ENCODE peak calls at places on chromosomes 2 and 18, in six cellular contexts. I is GM12878, Y is HepG2, Z is GM12892, X is H1, G is K562. L is an unnamed sample.

GRCh38 chr2:215878476-215879063 is 134.8 kb downstream of the MREG start:
- DNase-seq in I (no peak), Y (no peak), Z (no peak), X (no peak), G (no peak), L (no peak)

GRCh38 chr2:47037678-47038077 is 117.4 kb downstream of the STPG4 start:
- DNase-seq in I (no peak), Y (peak), Z (no peak), X (no peak), G (no peak), L (no peak)

GRCh38 chr2:203887680-203888079 is 20.1 kb downstream of the CTLA4 start:
- DNase-seq in I (no peak), Y (no peak), Z (no peak), X (no peak), G (no peak), L (no peak)

GRCh38 chr2:67883316-67884080 is 179.3 kb downstream of the C1D start:
- DNase-seq in I (no peak), Y (no peak), Z (no peak), X (no peak), G (no peak), L (no peak)

GRCh38 chr2:30871980-30872789 is 64.9 kb upstream of the CAPN13 start:
- DNase-seq in I (no peak), Y (no peak), Z (no peak), X (no peak), G (no peak), L (no peak)

GRCh38 chr2:222372993-222373392 is 51.4 kb upstream of the SGPP2 start:
- DNase-seq in I (no peak), Y (no peak), Z (no peak), X (no peak), G (no peak), L (no peak)

GRCh38 chr18:54607213-54607934 is 16.3 kb downstream of the DYNAP start:
- DNase-seq in I (no peak), Y (peak), Z (no peak), X (peak), G (no peak), L (no peak)

GRCh38 chr2:200302940-200303727 is 3.4 kb upstream of the SPATS2L start:
- DNase-seq in I (no peak), Y (peak), Z (no peak), X (no peak), G (no peak), L (no peak)

GRCh38 chr2:128732976-128733431 is 414.3 kb upstream of the HS6ST1 start:
- DNase-seq in I (no peak), Y (no peak), Z (no peak), X (no peak), G (no peak), L (no peak)

GRCh38 chr18:60232541-60232940 is 140.0 kb downstream of the MC4R start:
- DNase-seq in I (no peak), Y (no peak), Z (no peak), X (no peak), G (no peak), L (no peak)

GRCh38 chr2:158936978-158937377 is 31.5 kb upstream of the TANC1 start:
- DNase-seq in I (no peak), Y (no peak), Z (no peak), X (no peak), G (no peak), L (no peak)

GRCh38 chr2:150271952-150272351 is 215.5 kb downstream of the RND3 start:
- DNase-seq in I (no peak), Y (no peak), Z (no peak), X (no peak), G (no peak), L (no peak)

GRCh38 chr2:141482697-141483096 is 648.1 kb downstream of the LRP1B start:
- DNase-seq in I (no peak), Y (no peak), Z (no peak), X (no peak), G (no peak), L (no peak)

GRCh38 chr2:98346259-98347236 is at the start of gene CNGA3:
- DNase-seq in I (no peak), Y (no peak), Z (no peak), X (peak), G (peak), L (no peak)

GRCh38 chr2:221602938-221603337 is 30.8 kb upstream of the EPHA4 start:
- DNase-seq in I (no peak), Y (no peak), Z (no peak), X (no peak), G (no peak), L (no peak)

GRCh38 chr2:199309973-199310372 is 147.8 kb downstream of the SATB2 start:
- DNase-seq in I (no peak), Y (no peak), Z (no peak), X (no peak), G (no peak), L (no peak)

GRCh38 chr2:150624001-150624401 is 136.5 kb upstream of the RND3 start:
- DNase-seq in I (peak), Y (no peak), Z (no peak), X (no peak), G (no peak), L (no peak)

GRCh38 chr2:105510761-105511669 is 112.2 kb upstream of the FHL2 start:
- DNase-seq in I (no peak), Y (no peak), Z (no peak), X (no peak), G (no peak), L (no peak)

GRCh38 chr2:241068136-241068941 is 33.7 kb downstream of the MTERF4 start:
- DNase-seq in I (no peak), Y (no peak), Z (no peak), X (no peak), G (no peak), L (no peak)

GRCh38 chr2:77016964-77017363 is 505.2 kb downstream of the LRRTM4 start:
- DNase-seq in I (no peak), Y (no peak), Z (no peak), X (no peak), G (no peak), L (no peak)

GRCh38 chr2:100291152-100291970 is 30.9 kb downstream of the LONRF2 start:
- DNase-seq in I (no peak), Y (peak), Z (no peak), X (no peak), G (peak), L (no peak)

GRCh38 chr2:25821225-25822056 is 56.8 kb downstream of the ASXL2 start:
- DNase-seq in I (no peak), Y (no peak), Z (no peak), X (no peak), G (no peak), L (no peak)

GRCh38 chr18:44878335-44878734 is 197.6 kb downstream of the SETBP1 start:
- DNase-seq in I (no peak), Y (no peak), Z (no peak), X (no peak), G (no peak), L (no peak)

GRCh38 chr2:172106128-172106961 is 3.6 kb upstream of the DLX2 start:
- DNase-seq in I (no peak), Y (peak), Z (no peak), X (peak), G (no peak), L (peak)

GRCh38 chr18:70289351-70290330 is 796 bp downstream of the SOCS6 start:
- DNase-seq in I (no peak), Y (no peak), Z (peak), X (peak), G (peak), L (peak)

DNA sequence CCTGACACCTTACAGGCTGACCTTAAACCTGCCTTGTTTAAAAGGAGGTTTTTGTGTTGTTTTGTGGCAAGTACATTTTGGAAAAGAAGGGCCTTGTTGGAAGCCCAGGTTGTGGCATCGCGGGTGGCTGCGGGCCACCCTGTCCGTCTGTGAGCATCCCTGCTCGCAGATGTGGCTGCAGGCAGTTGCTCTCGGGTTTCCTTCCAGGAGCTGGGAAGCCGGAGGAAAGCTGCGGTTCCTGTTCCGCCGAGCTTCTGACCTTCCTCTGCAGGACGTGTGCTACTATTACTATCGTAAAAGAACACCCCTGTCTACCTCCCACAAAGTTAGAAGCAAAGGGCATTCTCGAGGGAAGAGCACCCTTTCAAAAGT is 759 bp downstream of the MFF start:
- DNase-seq in I (no peak), Y (peak), Z (no peak), X (no peak), G (peak), L (no peak)
- TF ChIP-seq POLR2A in I (no peak), Y (no peak), Z (no peak), X (no peak), G (no peak), L (no peak)

GRCh38 chr2:10043906-10044601 is 704 bp downstream of the KLF11 start:
- DNase-seq in I (no peak), Y (peak), Z (peak), X (peak), G (peak), L (peak)

GRCh38 chr2:10041711-10042110 is 1.6 kb upstream of the KLF11 start:
- DNase-seq in I (no peak), Y (no peak), Z (no peak), X (no peak), G (no peak), L (no peak)

GRCh38 chr2:10043256-10043905 is at the start of gene KLF11:
- DNase-seq in I (no peak), Y (peak), Z (peak), X (peak), G (peak), L (peak)

GRCh38 chr2:10039658-10040410 is 3.5 kb upstream of the KLF11 start:
- DNase-seq in I (no peak), Y (no peak), Z (no peak), X (no peak), G (no peak), L (no peak)

DNA sequence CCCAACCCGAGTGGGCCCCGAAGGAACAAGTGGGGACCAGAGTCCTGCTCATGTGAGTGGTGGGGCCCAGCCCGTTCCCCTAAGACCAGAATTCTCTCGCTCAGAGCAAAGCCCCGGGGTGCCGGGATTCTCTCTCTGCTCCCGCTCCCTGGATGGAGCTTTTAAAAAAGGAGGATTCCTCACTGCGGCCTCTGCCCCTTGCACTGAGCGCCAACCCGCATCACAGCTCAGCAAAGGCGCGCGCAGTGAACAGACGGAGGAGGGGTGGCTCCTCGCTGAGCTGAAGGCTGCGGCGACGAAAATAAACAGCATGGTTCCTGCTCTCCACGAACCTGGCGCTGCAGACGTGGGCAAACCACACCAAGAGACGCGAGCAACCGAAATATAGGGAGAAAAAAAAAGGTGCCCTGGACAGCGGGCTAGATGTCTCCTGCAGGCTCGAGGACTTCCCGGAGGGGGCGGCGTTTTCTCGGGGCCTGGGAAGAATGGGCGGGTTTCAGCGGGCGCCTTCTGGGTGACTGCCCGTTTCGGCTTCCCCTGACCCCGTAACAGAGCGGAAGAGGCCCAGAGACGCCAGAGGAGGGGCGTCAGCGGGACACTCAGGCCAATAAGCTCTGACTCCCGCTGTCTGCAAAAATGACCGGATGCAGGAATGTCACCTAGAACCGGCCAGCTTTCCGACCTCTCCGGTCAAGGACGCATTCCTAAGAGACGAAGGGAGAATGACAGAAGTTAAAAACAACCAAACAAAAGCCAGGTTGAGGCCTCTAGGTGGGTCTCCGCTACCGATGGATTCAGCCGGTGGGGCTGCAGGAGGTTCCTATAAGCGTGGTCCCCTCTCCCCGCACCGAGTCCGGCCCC is 819 bp upstream of the KLF11 start:
- DNase-seq in I (no peak), Y (peak), Z (no peak), X (peak), G (peak), L (no peak)
- TF ChIP-seq POLR2AphosphoS5 in I (no peak), Y (no peak), Z (no peak), X (no peak), G (no peak), L (no peak)

DNA sequence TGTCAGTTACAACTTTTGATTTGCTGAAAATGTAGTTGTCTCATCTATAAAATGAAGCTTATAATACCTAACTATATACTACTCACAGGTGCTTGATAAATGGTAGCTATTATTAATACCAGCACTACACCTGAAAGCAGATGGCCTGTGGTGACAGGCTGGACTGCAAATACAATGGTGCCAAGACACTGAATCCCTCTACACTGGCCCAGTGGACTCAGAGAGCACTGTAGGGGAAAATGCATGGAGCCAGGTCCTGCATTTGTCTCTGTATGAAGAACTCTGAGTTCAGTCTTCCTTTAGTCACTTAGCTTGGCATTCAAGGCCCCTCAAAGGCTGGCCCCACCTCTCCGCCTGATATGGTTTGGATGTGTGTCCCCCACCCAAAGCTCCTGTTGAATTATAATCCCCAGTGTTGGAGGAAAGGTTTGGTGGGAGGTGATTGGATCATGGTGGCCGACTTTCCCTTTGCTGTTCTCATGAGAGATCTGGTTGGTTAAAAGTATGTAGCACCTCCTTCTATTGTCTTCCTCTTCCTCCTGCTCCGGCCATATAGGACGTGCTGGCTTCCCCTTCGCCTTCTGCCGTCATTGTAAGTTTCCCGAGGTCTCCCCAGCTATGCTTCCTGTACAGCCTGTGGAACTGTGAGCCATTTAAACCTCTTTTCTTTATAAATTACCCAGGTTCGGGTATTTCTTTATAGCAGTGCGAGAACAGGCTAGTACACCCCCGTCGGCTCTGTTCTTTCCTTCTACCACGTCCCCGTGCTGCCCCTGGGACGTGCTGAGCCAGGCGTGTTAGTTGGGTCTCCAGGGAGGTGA is 11.1 kb upstream of the NTSR2 start:
- DNase-seq in I (no peak), Y (no peak), Z (no peak), X (no peak), G (no peak), L (no peak)
- TF ChIP-seq TAF1 in I (no peak), Y (no peak), Z (no peak), X (no peak), G (no peak), L (no peak)

DNA sequence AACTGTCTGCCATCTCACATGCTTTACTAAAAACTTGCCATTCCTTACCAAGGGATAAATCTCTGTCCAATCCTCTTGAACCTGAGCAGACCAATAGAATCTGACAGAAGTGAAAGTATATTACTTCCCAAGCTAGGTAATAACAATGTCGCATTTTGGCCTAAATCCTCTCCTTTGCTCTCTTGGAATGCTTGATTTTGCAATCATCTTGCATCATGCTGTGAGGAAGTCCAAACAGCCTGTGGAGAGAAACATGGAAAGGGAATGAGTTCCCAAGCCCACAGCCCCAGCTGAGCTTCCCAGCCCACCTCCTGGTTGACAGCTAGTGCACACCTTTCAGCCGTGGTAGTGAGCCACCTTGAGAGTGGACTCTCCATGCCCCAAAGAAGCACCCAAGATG is 540.6 kb downstream of the STK39 start:
- DNase-seq in I (no peak), Y (peak), Z (no peak), X (no peak), G (no peak), L (no peak)
- TF ChIP-seq POLR2A in I (no peak), Y (no peak), Z (no peak), X (no peak), G (no peak), L (no peak)

GRCh38 chr2:74849228-74849892 is 15.4 kb downstream of the HK2 start:
- DNase-seq in I (peak), Y (no peak), Z (no peak), X (no peak), G (no peak), L (peak)
- TF ChIP-seq POLR2AphosphoS5 in I (no peak), Y (peak), Z (no peak), X (no peak), G (no peak), L (no peak)

DNA sequence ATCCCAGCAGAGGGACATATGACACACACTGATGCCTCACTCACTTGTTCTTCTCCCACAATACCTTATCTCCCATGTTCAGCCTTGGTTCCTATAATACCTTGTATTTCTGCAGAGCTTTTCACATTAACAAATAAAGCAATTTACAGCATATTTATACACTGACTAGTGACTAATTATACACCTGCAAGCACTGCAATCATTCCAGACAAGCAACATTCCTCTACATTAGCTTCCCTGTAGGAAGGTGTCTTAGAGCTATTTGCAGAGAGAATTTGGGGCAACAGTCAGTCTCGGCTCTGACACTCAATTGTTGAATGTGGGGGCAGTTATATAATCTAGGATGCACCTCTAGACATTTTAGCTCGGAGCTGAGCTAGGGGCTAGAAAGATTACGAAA is 9.5 kb upstream of the INSIG2 start:
- DNase-seq in I (no peak), Y (no peak), Z (no peak), X (no peak), G (no peak), L (no peak)
- TF ChIP-seq TAF1 in I (no peak), Y (no peak), Z (no peak), X (no peak), G (no peak), L (no peak)

GRCh38 chr2:36493221-36493620 is 104.7 kb downstream of the FEZ2 start:
- DNase-seq in I (no peak), Y (no peak), Z (no peak), X (no peak), G (no peak), L (no peak)

GRCh38 chr2:36489296-36489695 is 108.7 kb downstream of the FEZ2 start:
- DNase-seq in I (no peak), Y (no peak), Z (no peak), X (no peak), G (no peak), L (no peak)

GRCh38 chr2:36487947-36488346 is 110.0 kb downstream of the FEZ2 start:
- DNase-seq in I (no peak), Y (no peak), Z (no peak), X (no peak), G (no peak), L (no peak)

GRCh38 chr2:36492216-36492945 is 105.6 kb downstream of the FEZ2 start:
- DNase-seq in I (no peak), Y (no peak), Z (no peak), X (no peak), G (no peak), L (no peak)

GRCh38 chr2:36490749-36491148 is 107.2 kb downstream of the FEZ2 start:
- DNase-seq in I (no peak), Y (no peak), Z (no peak), X (no peak), G (no peak), L (no peak)
- TF ChIP-seq POLR2A in I (no peak), Y (no peak), Z (no peak), X (no peak), G (no peak), L (no peak)